ENCODE peak calls at places on chromosomes 12 and 14, in six cellular contexts. One of them, this sample, is unnamed.

GRCh38 chr14:72947366-72948160 is 21.3 kb downstream of the DCAF4 start:
- DNase-seq in EL: no peak
- DNase-seq in cardiac septum: no peak
- DNase-seq in activated gamma-delta T cell treated with Interleukin-2 at 50 U/mL for 16 hours: no peak
- DNase-seq in stimulated activated CD8-positive, alpha-beta memory T cell treated with anti-CD3 and anti-CD28 coated beads, Interleukin-4, amount 100 ng/mL, for 48 hours: no peak
- DNase-seq in small intestine: no peak
- DNase-seq in this sample: no peak

GRCh38 chr12:116295327-116296263 is 18.1 kb upstream of the MED13L start:
- DNase-seq in EL: peak
- DNase-seq in cardiac septum: no peak
- DNase-seq in activated gamma-delta T cell treated with Interleukin-2 at 50 U/mL for 16 hours: no peak
- DNase-seq in stimulated activated CD8-positive, alpha-beta memory T cell treated with anti-CD3 and anti-CD28 coated beads, Interleukin-4, amount 100 ng/mL, for 48 hours: no peak
- DNase-seq in small intestine: peak
- DNase-seq in this sample: no peak

GRCh38 chr12:97960741-97961608 is 498.4 kb downstream of the RMST start:
- DNase-seq in EL: peak
- DNase-seq in cardiac septum: no peak
- DNase-seq in activated gamma-delta T cell treated with Interleukin-2 at 50 U/mL for 16 hours: no peak
- DNase-seq in stimulated activated CD8-positive, alpha-beta memory T cell treated with anti-CD3 and anti-CD28 coated beads, Interleukin-4, amount 100 ng/mL, for 48 hours: peak
- DNase-seq in small intestine: peak
- DNase-seq in this sample: peak

GRCh38 chr12:26828315-26828714 is 4.7 kb downstream of the ITPR2 start:
- DNase-seq in EL: no peak
- DNase-seq in cardiac septum: no peak
- DNase-seq in activated gamma-delta T cell treated with Interleukin-2 at 50 U/mL for 16 hours: no peak
- DNase-seq in stimulated activated CD8-positive, alpha-beta memory T cell treated with anti-CD3 and anti-CD28 coated beads, Interleukin-4, amount 100 ng/mL, for 48 hours: no peak
- DNase-seq in small intestine: no peak
- DNase-seq in this sample: no peak

GRCh38 chr14:66432334-66432733 is 53.8 kb upstream of the CCDC196 start:
- DNase-seq in EL: no peak
- DNase-seq in cardiac septum: no peak
- DNase-seq in activated gamma-delta T cell treated with Interleukin-2 at 50 U/mL for 16 hours: no peak
- DNase-seq in stimulated activated CD8-positive, alpha-beta memory T cell treated with anti-CD3 and anti-CD28 coated beads, Interleukin-4, amount 100 ng/mL, for 48 hours: no peak
- DNase-seq in small intestine: no peak
- DNase-seq in this sample: no peak

GRCh38 chr12:54304187-54304810 is 3.5 kb upstream of the NFE2 start:
- DNase-seq in EL: peak
- DNase-seq in cardiac septum: peak
- DNase-seq in activated gamma-delta T cell treated with Interleukin-2 at 50 U/mL for 16 hours: peak
- DNase-seq in stimulated activated CD8-positive, alpha-beta memory T cell treated with anti-CD3 and anti-CD28 coated beads, Interleukin-4, amount 100 ng/mL, for 48 hours: peak
- DNase-seq in small intestine: peak
- DNase-seq in this sample: peak

GRCh38 chr14:32426596-32427408 is 97.7 kb downstream of the AKAP6 start:
- DNase-seq in EL: no peak
- DNase-seq in cardiac septum: no peak
- DNase-seq in activated gamma-delta T cell treated with Interleukin-2 at 50 U/mL for 16 hours: no peak
- DNase-seq in stimulated activated CD8-positive, alpha-beta memory T cell treated with anti-CD3 and anti-CD28 coated beads, Interleukin-4, amount 100 ng/mL, for 48 hours: no peak
- DNase-seq in small intestine: no peak
- DNase-seq in this sample: no peak

GRCh38 chr14:75298187-75298985 is 19.8 kb downstream of the FOS start:
- DNase-seq in EL: no peak
- DNase-seq in cardiac septum: no peak
- DNase-seq in activated gamma-delta T cell treated with Interleukin-2 at 50 U/mL for 16 hours: no peak
- DNase-seq in stimulated activated CD8-positive, alpha-beta memory T cell treated with anti-CD3 and anti-CD28 coated beads, Interleukin-4, amount 100 ng/mL, for 48 hours: no peak
- DNase-seq in small intestine: peak
- DNase-seq in this sample: no peak

GRCh38 chr14:33347816-33348215 is 409.1 kb downstream of the NPAS3 start:
- DNase-seq in EL: no peak
- DNase-seq in cardiac septum: no peak
- DNase-seq in activated gamma-delta T cell treated with Interleukin-2 at 50 U/mL for 16 hours: no peak
- DNase-seq in stimulated activated CD8-positive, alpha-beta memory T cell treated with anti-CD3 and anti-CD28 coated beads, Interleukin-4, amount 100 ng/mL, for 48 hours: no peak
- DNase-seq in small intestine: no peak
- DNase-seq in this sample: no peak

GRCh38 chr14:78863143-78863542 is 693.0 kb downstream of the NRXN3 start:
- DNase-seq in EL: peak
- DNase-seq in cardiac septum: no peak
- DNase-seq in activated gamma-delta T cell treated with Interleukin-2 at 50 U/mL for 16 hours: no peak
- DNase-seq in stimulated activated CD8-positive, alpha-beta memory T cell treated with anti-CD3 and anti-CD28 coated beads, Interleukin-4, amount 100 ng/mL, for 48 hours: no peak
- DNase-seq in small intestine: no peak
- DNase-seq in this sample: no peak

GRCh38 chr12:113002155-113002554 is 23.8 kb downstream of the OAS2 start:
- DNase-seq in EL: no peak
- DNase-seq in cardiac septum: no peak
- DNase-seq in activated gamma-delta T cell treated with Interleukin-2 at 50 U/mL for 16 hours: no peak
- DNase-seq in stimulated activated CD8-positive, alpha-beta memory T cell treated with anti-CD3 and anti-CD28 coated beads, Interleukin-4, amount 100 ng/mL, for 48 hours: no peak
- DNase-seq in small intestine: peak
- DNase-seq in this sample: no peak

GRCh38 chr12:121626853-121627623 is 708 bp downstream of the ORAI1 start:
- DNase-seq in EL: peak
- DNase-seq in cardiac septum: peak
- DNase-seq in activated gamma-delta T cell treated with Interleukin-2 at 50 U/mL for 16 hours: peak
- DNase-seq in stimulated activated CD8-positive, alpha-beta memory T cell treated with anti-CD3 and anti-CD28 coated beads, Interleukin-4, amount 100 ng/mL, for 48 hours: peak
- DNase-seq in small intestine: peak
- DNase-seq in this sample: peak

GRCh38 chr12:15608931-15609330 is 180.3 kb downstream of the EPS8 start:
- DNase-seq in EL: no peak
- DNase-seq in cardiac septum: no peak
- DNase-seq in activated gamma-delta T cell treated with Interleukin-2 at 50 U/mL for 16 hours: no peak
- DNase-seq in stimulated activated CD8-positive, alpha-beta memory T cell treated with anti-CD3 and anti-CD28 coated beads, Interleukin-4, amount 100 ng/mL, for 48 hours: no peak
- DNase-seq in small intestine: no peak
- DNase-seq in this sample: no peak

GRCh38 chr14:32703246-32703645 is 235.4 kb upstream of the NPAS3 start:
- DNase-seq in EL: no peak
- DNase-seq in cardiac septum: no peak
- DNase-seq in activated gamma-delta T cell treated with Interleukin-2 at 50 U/mL for 16 hours: no peak
- DNase-seq in stimulated activated CD8-positive, alpha-beta memory T cell treated with anti-CD3 and anti-CD28 coated beads, Interleukin-4, amount 100 ng/mL, for 48 hours: no peak
- DNase-seq in small intestine: no peak
- DNase-seq in this sample: no peak

GRCh38 chr12:28137414-28137813 is 52.8 kb upstream of the CCDC91 start:
- DNase-seq in EL: no peak
- DNase-seq in cardiac septum: no peak
- DNase-seq in activated gamma-delta T cell treated with Interleukin-2 at 50 U/mL for 16 hours: no peak
- DNase-seq in stimulated activated CD8-positive, alpha-beta memory T cell treated with anti-CD3 and anti-CD28 coated beads, Interleukin-4, amount 100 ng/mL, for 48 hours: no peak
- DNase-seq in small intestine: no peak
- DNase-seq in this sample: no peak

GRCh38 chr12:90963946-90964345 is 9.0 kb upstream of the CCER1 start:
- DNase-seq in EL: no peak
- DNase-seq in cardiac septum: no peak
- DNase-seq in activated gamma-delta T cell treated with Interleukin-2 at 50 U/mL for 16 hours: no peak
- DNase-seq in stimulated activated CD8-positive, alpha-beta memory T cell treated with anti-CD3 and anti-CD28 coated beads, Interleukin-4, amount 100 ng/mL, for 48 hours: no peak
- DNase-seq in small intestine: no peak
- DNase-seq in this sample: no peak

GRCh38 chr12:52235001-52235760 is 2.1 kb downstream of the KRT7 start:
- DNase-seq in EL: peak
- DNase-seq in cardiac septum: peak
- DNase-seq in activated gamma-delta T cell treated with Interleukin-2 at 50 U/mL for 16 hours: no peak
- DNase-seq in stimulated activated CD8-positive, alpha-beta memory T cell treated with anti-CD3 and anti-CD28 coated beads, Interleukin-4, amount 100 ng/mL, for 48 hours: no peak
- DNase-seq in small intestine: no peak
- DNase-seq in this sample: no peak

GRCh38 chr12:55034218-55034617 is 14.4 kb downstream of the NEUROD4 start:
- DNase-seq in EL: no peak
- DNase-seq in cardiac septum: no peak
- DNase-seq in activated gamma-delta T cell treated with Interleukin-2 at 50 U/mL for 16 hours: no peak
- DNase-seq in stimulated activated CD8-positive, alpha-beta memory T cell treated with anti-CD3 and anti-CD28 coated beads, Interleukin-4, amount 100 ng/mL, for 48 hours: no peak
- DNase-seq in small intestine: no peak
- DNase-seq in this sample: no peak

GRCh38 chr12:121766290-121767039 is 27.0 kb downstream of the RHOF start:
- DNase-seq in EL: no peak
- DNase-seq in cardiac septum: no peak
- DNase-seq in activated gamma-delta T cell treated with Interleukin-2 at 50 U/mL for 16 hours: no peak
- DNase-seq in stimulated activated CD8-positive, alpha-beta memory T cell treated with anti-CD3 and anti-CD28 coated beads, Interleukin-4, amount 100 ng/mL, for 48 hours: no peak
- DNase-seq in small intestine: no peak
- DNase-seq in this sample: no peak

GRCh38 chr12:100199347-100200136 is 1.1 kb upstream of the ACTR6 start:
- DNase-seq in EL: peak
- DNase-seq in cardiac septum: peak
- DNase-seq in activated gamma-delta T cell treated with Interleukin-2 at 50 U/mL for 16 hours: peak
- DNase-seq in stimulated activated CD8-positive, alpha-beta memory T cell treated with anti-CD3 and anti-CD28 coated beads, Interleukin-4, amount 100 ng/mL, for 48 hours: peak
- DNase-seq in small intestine: peak
- DNase-seq in this sample: peak

GRCh38 chr12:94795520-94795919 is 145.2 kb upstream of the TMCC3 start:
- DNase-seq in EL: peak
- DNase-seq in cardiac septum: no peak
- DNase-seq in activated gamma-delta T cell treated with Interleukin-2 at 50 U/mL for 16 hours: no peak
- DNase-seq in stimulated activated CD8-positive, alpha-beta memory T cell treated with anti-CD3 and anti-CD28 coated beads, Interleukin-4, amount 100 ng/mL, for 48 hours: no peak
- DNase-seq in small intestine: no peak
- DNase-seq in this sample: no peak

GRCh38 chr14:86799244-86799647 is 1193.7 kb downstream of the GALC start:
- DNase-seq in EL: peak
- DNase-seq in cardiac septum: no peak
- DNase-seq in activated gamma-delta T cell treated with Interleukin-2 at 50 U/mL for 16 hours: no peak
- DNase-seq in stimulated activated CD8-positive, alpha-beta memory T cell treated with anti-CD3 and anti-CD28 coated beads, Interleukin-4, amount 100 ng/mL, for 48 hours: no peak
- DNase-seq in small intestine: no peak
- DNase-seq in this sample: no peak

GRCh38 chr12:30726647-30727046 is 28.1 kb downstream of the CAPRIN2 start:
- DNase-seq in EL: no peak
- DNase-seq in cardiac septum: no peak
- DNase-seq in activated gamma-delta T cell treated with Interleukin-2 at 50 U/mL for 16 hours: no peak
- DNase-seq in stimulated activated CD8-positive, alpha-beta memory T cell treated with anti-CD3 and anti-CD28 coated beads, Interleukin-4, amount 100 ng/mL, for 48 hours: no peak
- DNase-seq in small intestine: no peak
- DNase-seq in this sample: no peak

GRCh38 chr14:68814376-68815287 is 21.8 kb upstream of the ZFP36L1 start:
- DNase-seq in EL: peak
- DNase-seq in cardiac septum: no peak
- DNase-seq in activated gamma-delta T cell treated with Interleukin-2 at 50 U/mL for 16 hours: peak
- DNase-seq in stimulated activated CD8-positive, alpha-beta memory T cell treated with anti-CD3 and anti-CD28 coated beads, Interleukin-4, amount 100 ng/mL, for 48 hours: peak
- DNase-seq in small intestine: peak
- DNase-seq in this sample: peak

GRCh38 chr12:1836854-1837411 is 16.6 kb downstream of the LRTM2 start:
- DNase-seq in EL: no peak
- DNase-seq in cardiac septum: no peak
- DNase-seq in activated gamma-delta T cell treated with Interleukin-2 at 50 U/mL for 16 hours: no peak
- DNase-seq in stimulated activated CD8-positive, alpha-beta memory T cell treated with anti-CD3 and anti-CD28 coated beads, Interleukin-4, amount 100 ng/mL, for 48 hours: no peak
- DNase-seq in small intestine: no peak
- DNase-seq in this sample: no peak

GRCh38 chr12:109744991-109745942 is 31.6 kb downstream of the FAM222A start:
- DNase-seq in EL: peak
- DNase-seq in cardiac septum: no peak
- DNase-seq in activated gamma-delta T cell treated with Interleukin-2 at 50 U/mL for 16 hours: peak
- DNase-seq in stimulated activated CD8-positive, alpha-beta memory T cell treated with anti-CD3 and anti-CD28 coated beads, Interleukin-4, amount 100 ng/mL, for 48 hours: no peak
- DNase-seq in small intestine: peak
- DNase-seq in this sample: no peak

This sample was measured in B cell.